ENCODE peak calls at places on chromosomes 1 and 21, in eight cellular contexts. M is tibial artery, U is GM10248, O is GM23338, V is kidney, Y is coronary artery, J is Caco-2, R is WTC11. K is an unnamed sample.

GRCh38 chr1:33641099-33641830 is 168.8 kb downstream of the ZSCAN20 start:
- DNase-seq in V (no peak), Y (no peak), O (peak; percentile 62), M (no peak), R (peak; percentile 26), U (no peak), J (no peak), K (no peak)

GRCh38 chr1:180962178-180962577 is 49.5 kb downstream of the KIAA1614 start:
- DNase-seq in Y (no peak), O (no peak), V (no peak), J (no peak), M (no peak), U (no peak), R (no peak), K (no peak)

GRCh38 chr1:17184161-17184665 is 20.7 kb upstream of the PADI1 start:
- DNase-seq in R (no peak), O (no peak), U (no peak), V (peak; percentile 46), J (no peak), M (no peak), Y (peak; percentile 22), K (no peak)

GRCh38 chr1:48718696-48719095 is 58.0 kb downstream of the BEND5 start:
- DNase-seq in R (no peak), V (no peak), U (no peak), J (no peak), O (no peak), M (no peak), Y (no peak), K (no peak)

GRCh38 chr21:19340303-19340702 is 936.7 kb upstream of the TMPRSS15 start:
- DNase-seq in J (no peak), M (no peak), V (no peak), O (peak; percentile 11), Y (no peak), R (no peak), U (no peak), K (no peak)

GRCh38 chr21:44805226-44805625 is 3.6 kb upstream of the UBE2G2 start:
- DNase-seq in V (no peak), O (no peak), Y (no peak), R (no peak), M (no peak), J (no peak), U (no peak), K (no peak)

GRCh38 chr1:71087713-71088112 is 6.9 kb upstream of the ZRANB2 start:
- DNase-seq in J (no peak), R (no peak), Y (no peak), O (no peak), V (no peak), U (no peak), M (no peak), K (no peak)

GRCh38 chr1:30109853-30110252 is 613.5 kb downstream of the MATN1 start:
- DNase-seq in R (no peak), U (no peak), J (no peak), M (no peak), V (peak; percentile 32), O (no peak), Y (no peak), K (no peak)

GRCh38 chr1:232667094-232667780 is 37.3 kb upstream of the SIPA1L2 start:
- DNase-seq in R (no peak), V (no peak), U (no peak), J (no peak), Y (no peak), O (no peak), M (no peak), K (no peak)

GRCh38 chr1:6180578-6181311 is 624 bp upstream of the CHD5 start:
- DNase-seq in U (no peak), O (peak; percentile 75), R (peak; percentile 49), V (peak; percentile 58), M (no peak), Y (no peak), J (no peak), K (no peak)

DNA sequence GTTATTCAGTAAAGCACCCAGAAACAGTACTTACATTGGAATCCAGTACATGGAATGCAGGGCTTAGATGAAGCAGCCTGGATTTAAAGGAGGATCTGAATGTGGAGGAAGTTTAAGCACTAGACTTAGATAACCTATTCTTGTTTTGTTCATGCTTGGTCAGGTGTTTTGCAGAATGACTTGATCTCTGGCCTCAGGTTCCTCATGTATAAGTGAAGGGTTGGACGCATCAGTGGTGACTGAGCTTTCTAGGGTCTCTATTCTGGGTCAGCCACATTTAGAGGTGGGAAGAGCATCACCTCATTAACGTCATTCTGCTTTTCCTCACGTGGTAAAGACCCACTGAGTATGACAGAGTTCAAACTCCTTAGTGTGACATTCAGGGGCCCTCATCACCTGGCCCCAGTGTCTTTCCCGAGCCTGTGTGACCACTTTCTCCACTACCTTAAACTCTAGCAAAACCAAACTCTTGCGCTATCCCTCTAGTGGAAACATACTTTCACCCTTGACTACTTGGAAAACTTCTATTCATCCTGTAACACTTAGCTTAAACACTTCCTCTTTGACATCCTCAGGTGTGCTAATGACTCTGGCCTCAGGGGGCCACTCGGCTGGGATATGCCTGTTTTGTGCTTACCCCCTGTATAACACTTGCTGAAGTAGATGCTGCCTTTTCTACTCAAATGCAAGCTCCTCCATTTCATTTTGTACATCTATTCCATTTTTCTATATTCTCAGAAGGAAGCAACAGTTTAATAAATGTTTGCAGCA is 871 bp upstream of the ERICH3 start:
- DNase-seq in M (no peak), R (peak; percentile 17), J (no peak), U (no peak), Y (no peak), V (no peak), O (peak; percentile 71), K (no peak)
- TF ChIP-seq CTCF in M (no peak), R (no peak), J (no peak), U (no peak), Y (no peak), V (no peak), O (no peak), K (no peak)

GRCh38 chr21:36263797-36264196 is 56.2 kb upstream of the MORC3 start:
- DNase-seq in M (no peak), Y (no peak), U (no peak), R (no peak), O (no peak), V (peak; percentile 7), J (no peak), K (no peak)

GRCh38 chr21:36257657-36258056 is 62.3 kb upstream of the MORC3 start:
- DNase-seq in O (no peak), V (no peak), Y (no peak), R (no peak), J (no peak), M (no peak), U (no peak), K (no peak)

GRCh38 chr21:36261459-36261858 is 58.5 kb upstream of the MORC3 start:
- DNase-seq in M (no peak), V (peak; percentile 16), Y (no peak), O (no peak), J (no peak), U (no peak), R (no peak), K (no peak)

GRCh38 chr21:36260030-36260787 is 59.8 kb upstream of the MORC3 start:
- DNase-seq in R (peak; percentile 34), J (no peak), V (peak; percentile 41), O (peak; percentile 84), Y (no peak), U (peak; percentile 76), M (peak; percentile 38), K (no peak)

DNA sequence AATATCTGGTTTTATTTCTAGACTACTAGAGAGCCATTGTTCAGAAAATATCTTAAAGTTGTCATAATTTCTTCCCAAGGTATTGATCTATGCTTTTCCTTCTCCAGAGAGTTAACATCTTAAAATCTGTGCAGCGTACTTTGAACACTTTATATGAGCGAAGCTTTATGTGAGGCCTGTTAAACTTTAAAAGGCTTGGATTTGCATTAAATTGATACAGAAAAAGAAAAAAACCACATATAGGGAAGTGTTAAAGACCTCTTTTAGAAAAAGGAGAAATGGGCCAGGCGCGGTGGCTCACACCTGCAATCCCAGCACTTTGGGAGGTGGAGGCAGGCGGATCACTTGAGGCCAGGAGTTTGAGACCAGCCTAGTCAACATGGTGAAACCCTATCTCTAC is 59.2 kb upstream of the MORC3 start:
- DNase-seq in V (no peak), Y (no peak), R (no peak), J (no peak), U (no peak), M (no peak), O (no peak), K (no peak)
- TF ChIP-seq CTCF in V (no peak), Y (no peak), R (peak; percentile 8), J (no peak), U (no peak), M (no peak), O (no peak), K (no peak)

GRCh38 chr1:205505076-205505729 is 734 bp downstream of the CDK18 start:
- DNase-seq in J (peak; percentile 61), Y (no peak), V (peak; percentile 69), U (no peak), M (no peak), O (peak; percentile 73), R (peak; percentile 50), K (no peak)
- TF ChIP-seq CTCF in J (peak; percentile 9), Y (no peak), V (no peak), U (no peak), M (no peak), O (no peak), R (no peak), K (no peak)

GRCh38 chr1:54477153-54477561 is 70.9 kb upstream of the ACOT11 start:
- DNase-seq in R (no peak), V (no peak), J (no peak), O (no peak), M (no peak), U (no peak), Y (no peak), K (no peak)

GRCh38 chr1:54479251-54479650 is 68.8 kb upstream of the ACOT11 start:
- DNase-seq in M (no peak), J (no peak), Y (no peak), O (no peak), U (no peak), R (no peak), V (no peak), K (no peak)

GRCh38 chr1:54475357-54476230 is 69.4 kb upstream of the SSBP3 start:
- DNase-seq in M (no peak), R (peak; percentile 70), U (no peak), V (no peak), J (no peak), O (peak; percentile 81), Y (no peak), K (no peak)

GRCh38 chr1:54474500-54475235 is 68.5 kb upstream of the SSBP3 start:
- DNase-seq in J (no peak), V (no peak), U (no peak), R (peak; percentile 75), M (no peak), O (peak; percentile 80), Y (no peak), K (no peak)

DNA sequence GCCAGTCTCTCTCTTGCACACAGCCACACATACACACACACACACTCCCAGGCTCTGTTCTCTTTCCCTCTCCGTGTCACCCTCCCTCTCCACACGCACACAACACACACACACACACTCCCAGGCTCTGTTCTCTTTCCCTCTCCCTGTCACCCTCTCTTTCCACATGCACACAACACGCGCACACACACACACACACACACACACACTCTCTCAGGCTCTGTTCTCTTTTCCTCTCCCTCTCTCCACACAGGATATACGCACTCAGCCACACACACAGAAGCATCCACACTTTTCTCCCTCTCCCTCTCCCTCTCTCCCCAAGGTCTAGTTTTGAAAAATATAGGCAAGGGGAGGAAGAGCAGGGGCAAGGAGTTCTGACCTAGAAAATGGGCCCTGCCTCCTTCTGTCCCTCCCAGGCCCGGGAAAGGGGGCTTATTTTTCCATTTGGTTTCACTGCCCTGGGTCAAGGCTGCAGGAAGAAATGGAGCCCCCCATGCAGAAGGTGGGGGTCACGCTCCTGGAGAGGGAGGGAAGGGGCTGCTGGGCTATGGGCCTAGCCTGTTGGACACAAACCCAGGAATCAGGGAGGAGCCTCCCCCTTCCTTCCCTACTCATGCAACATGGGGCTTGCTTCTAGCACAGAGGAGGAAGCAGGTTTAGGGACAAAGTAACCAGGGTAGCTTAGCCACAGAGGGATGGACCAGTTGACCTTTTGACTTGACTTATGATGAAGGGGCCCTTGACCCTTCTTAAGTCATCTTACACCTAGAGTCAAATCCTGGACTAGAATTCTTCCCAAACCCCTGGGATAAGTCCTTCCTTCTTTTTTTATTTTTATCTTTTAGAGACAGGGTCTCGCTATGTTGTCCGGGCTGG is 70.3 kb upstream of the SSBP3 start:
- DNase-seq in J (no peak), O (no peak), R (no peak), V (no peak), Y (no peak), U (no peak), M (no peak), K (no peak)
- TF ChIP-seq CTCF in J (no peak), O (no peak), R (no peak), V (no peak), Y (no peak), U (no peak), M (no peak), K (no peak)

K was measured in lower lobe of right lung.